ENCODE peak calls at places on chromosomes 6 and 20, in six cellular contexts. U, C, Y, R, S and P are unnamed samples.

GRCh38 chr6:4608361-4609115 is 167.7 kb upstream of the CDYL start:
- DNase-seq in U (no peak), C (no peak), Y (no peak), R (no peak), S (no peak), P (no peak)

GRCh38 chr20:8932192-8933150 is 136.4 kb upstream of the PLCB4 start:
- DNase-seq in U (no peak), C (no peak), Y (peak), R (no peak), S (no peak), P (no peak)

GRCh38 chr6:146741609-146742008 is 142.8 kb downstream of the ADGB start:
- DNase-seq in U (no peak), C (no peak), Y (no peak), R (no peak), S (no peak), P (no peak)

GRCh38 chr20:3334156-3334943 is 73.1 kb downstream of the DNAAF9 start:
- DNase-seq in U (no peak), C (no peak), Y (no peak), R (no peak), S (no peak), P (no peak)

GRCh38 chr20:60749804-60750602 is 502.1 kb upstream of the CDH4 start:
- DNase-seq in U (peak), C (no peak), Y (no peak), R (no peak), S (no peak), P (no peak)

GRCh38 chr6:16472349-16473069 is 234.1 kb downstream of the GMPR start:
- DNase-seq in U (no peak), C (no peak), Y (peak), R (no peak), S (no peak), P (no peak)

GRCh38 chr6:53431704-53432103 is 83.0 kb upstream of the ELOVL5 start:
- DNase-seq in U (no peak), C (no peak), Y (no peak), R (no peak), S (no peak), P (no peak)

GRCh38 chr6:109454483-109455160 is 950 bp downstream of the MICAL1 start:
- DNase-seq in U (no peak), C (peak), Y (peak), R (no peak), S (peak), P (no peak)

GRCh38 chr20:25127761-25128537 is 46.0 kb upstream of the VSX1 start:
- DNase-seq in U (no peak), C (no peak), Y (no peak), R (no peak), S (no peak), P (no peak)

GRCh38 chr6:101000334-101000733 is 119.2 kb upstream of the ASCC3 start:
- DNase-seq in U (no peak), C (no peak), Y (peak), R (no peak), S (no peak), P (no peak)

GRCh38 chr20:16286601-16287000 is 286.6 kb downstream of the KIF16B start:
- DNase-seq in U (no peak), C (no peak), Y (no peak), R (no peak), S (peak), P (no peak)

GRCh38 chr6:18457065-18457817 is 70.1 kb downstream of the RNF144B start:
- DNase-seq in U (no peak), C (no peak), Y (no peak), R (no peak), S (no peak), P (peak)

GRCh38 chr6:17851720-17852161 is 135.7 kb downstream of the KIF13A start:
- DNase-seq in U (no peak), C (no peak), Y (peak), R (no peak), S (no peak), P (no peak)

GRCh38 chr6:163147988-163148387 is 266.5 kb upstream of the QKI start:
- DNase-seq in U (no peak), C (no peak), Y (no peak), R (no peak), S (no peak), P (no peak)

GRCh38 chr6:99151634-99152344 is 197.7 kb downstream of the FAXC start:
- DNase-seq in U (peak), C (peak), Y (peak), R (no peak), S (peak), P (peak)

GRCh38 chr6:87421576-87421975 is 13.8 kb downstream of the CFAP206 start:
- DNase-seq in U (no peak), C (no peak), Y (no peak), R (no peak), S (no peak), P (no peak)

GRCh38 chr6:144582939-144583613 is 297.9 kb downstream of the UTRN start:
- DNase-seq in U (peak), C (peak), Y (peak), R (no peak), S (peak), P (no peak)

GRCh38 chr6:35669441-35669776 is 19.3 kb downstream of the FKBP5 start:
- DNase-seq in U (no peak), C (no peak), Y (peak), R (no peak), S (peak), P (no peak)

GRCh38 chr6:43496370-43497128 is 13.6 kb downstream of the LRRC73 start:
- DNase-seq in U (peak), C (no peak), Y (peak), R (no peak), S (peak), P (peak)

GRCh38 chr6:63690210-63690609 is 54.6 kb downstream of the PHF3 start:
- DNase-seq in U (no peak), C (no peak), Y (no peak), R (no peak), S (no peak), P (no peak)

GRCh38 chr6:114121913-114122662 is 151.1 kb upstream of the HDAC2 start:
- DNase-seq in U (peak), C (no peak), Y (no peak), R (no peak), S (no peak), P (no peak)

GRCh38 chr6:63197741-63198140 is 13.5 kb upstream of the FKBP1C start:
- DNase-seq in U (no peak), C (no peak), Y (no peak), R (no peak), S (no peak), P (no peak)

GRCh38 chr6:137095651-137096238 is 51.0 kb upstream of the IL20RA start:
- DNase-seq in U (no peak), C (no peak), Y (no peak), R (no peak), S (peak), P (no peak)

GRCh38 chr6:10138917-10139316 is 276.0 kb downstream of the TFAP2A start:
- DNase-seq in U (no peak), C (no peak), Y (no peak), R (no peak), S (no peak), P (no peak)

GRCh38 chr6:1834641-1835516 is 225.2 kb downstream of the FOXC1 start:
- DNase-seq in U (no peak), C (no peak), Y (no peak), R (no peak), S (no peak), P (no peak)
- TF ChIP-seq CTCF in U (no peak), C (no peak), Y (no peak), R (no peak), S (no peak), P (no peak)

GRCh38 chr20:51616060-51616459 is 73.5 kb upstream of the NFATC2 start:
- DNase-seq in U (no peak), C (no peak), Y (no peak), R (no peak), S (no peak), P (no peak)
- TF ChIP-seq CTCF in U (peak), C (no peak), Y (no peak), R (no peak), S (no peak), P (peak)

GRCh38 chr20:36593347-36593746 is 12.2 kb upstream of the RAB5IF start:
- DNase-seq in U (no peak), C (no peak), Y (no peak), R (no peak), S (no peak), P (no peak)

GRCh38 chr20:36587388-36588136 is 14.2 kb downstream of the TGIF2 start:
- DNase-seq in U (no peak), C (no peak), Y (no peak), R (peak), S (peak), P (no peak)

GRCh38 chr20:36591281-36591680 is 14.3 kb upstream of the RAB5IF start:
- DNase-seq in U (no peak), C (no peak), Y (no peak), R (no peak), S (no peak), P (no peak)

GRCh38 chr20:36591854-36592641 is 13.5 kb upstream of the RAB5IF start:
- DNase-seq in U (peak), C (no peak), Y (peak), R (no peak), S (no peak), P (peak)
- TF ChIP-seq CTCF in U (peak), C (peak), Y (peak), R (no peak), S (peak), P (peak)

GRCh38 chr20:49985157-49985556 is 2.4 kb downstream of the SNAI1 start:
- DNase-seq in U (no peak), C (no peak), Y (no peak), R (no peak), S (no peak), P (no peak)

GRCh38 chr20:49987015-49987867 is 4.5 kb downstream of the SNAI1 start:
- DNase-seq in U (no peak), C (no peak), Y (peak), R (no peak), S (no peak), P (no peak)

GRCh38 chr20:49986049-49986448 is 3.3 kb downstream of the SNAI1 start:
- DNase-seq in U (no peak), C (no peak), Y (peak), R (no peak), S (no peak), P (no peak)

GRCh38 chr20:49984426-49985153 is 1.8 kb downstream of the SNAI1 start:
- DNase-seq in U (no peak), C (no peak), Y (no peak), R (no peak), S (no peak), P (no peak)

DNA sequence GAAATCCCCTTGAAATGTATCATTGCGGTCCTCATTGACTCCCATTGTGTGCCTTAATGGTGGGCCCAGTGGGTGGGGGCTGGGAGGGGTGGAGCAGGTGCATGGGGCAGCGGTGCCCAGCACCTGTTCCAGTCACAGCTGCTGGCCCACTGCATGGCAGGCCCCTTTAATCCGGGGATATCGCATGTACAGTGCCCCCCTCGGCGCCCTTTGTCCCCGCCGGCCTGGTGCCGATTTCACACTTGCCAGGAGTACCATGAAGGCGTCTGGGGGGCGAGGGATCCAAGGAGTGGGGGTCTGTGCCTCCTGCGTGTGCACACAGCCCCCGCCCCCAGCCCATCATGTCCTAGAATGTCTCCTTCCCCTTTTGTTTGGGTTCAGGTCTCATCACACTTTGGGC is 2.8 kb downstream of the SNAI1 start:
- DNase-seq in U (no peak), C (no peak), Y (no peak), R (no peak), S (no peak), P (no peak)
- TF ChIP-seq CTCF in U (no peak), C (no peak), Y (no peak), R (no peak), S (no peak), P (no peak)

GRCh38 chr6:149185799-149186357 is 131.6 kb upstream of the TAB2 start:
- DNase-seq in U (no peak), C (no peak), Y (no peak), R (no peak), S (no peak), P (no peak)

GRCh38 chr6:149186873-149187272 is 130.6 kb upstream of the TAB2 start:
- DNase-seq in U (no peak), C (no peak), Y (no peak), R (no peak), S (no peak), P (no peak)

GRCh38 chr6:149196091-149196490 is 121.4 kb upstream of the TAB2 start:
- DNase-seq in U (no peak), C (no peak), Y (no peak), R (no peak), S (no peak), P (no peak)

GRCh38 chr6:149194815-149195558 is 122.5 kb upstream of the TAB2 start:
- DNase-seq in U (no peak), C (no peak), Y (no peak), R (no peak), S (no peak), P (no peak)

GRCh38 chr6:149190228-149190831 is 127.2 kb upstream of the TAB2 start:
- DNase-seq in U (peak), C (peak), Y (peak), R (no peak), S (no peak), P (peak)
- TF ChIP-seq CTCF in U (peak), C (no peak), Y (no peak), R (no peak), S (no peak), P (no peak)

GRCh38 chr20:48622421-48622820 is 205.4 kb downstream of the PREX1 start:
- DNase-seq in U (no peak), C (no peak), Y (no peak), R (peak), S (no peak), P (no peak)

GRCh38 chr20:48620112-48620485 is 207.7 kb downstream of the PREX1 start:
- DNase-seq in U (no peak), C (no peak), Y (no peak), R (no peak), S (no peak), P (no peak)

GRCh38 chr20:48620486-48621255 is 207.1 kb downstream of the PREX1 start:
- DNase-seq in U (peak), C (peak), Y (peak), R (peak), S (peak), P (peak)

GRCh38 chr20:48623176-48623905 is 204.5 kb downstream of the PREX1 start:
- DNase-seq in U (no peak), C (no peak), Y (no peak), R (no peak), S (no peak), P (no peak)

GRCh38 chr20:48621256-48622078 is 206.3 kb downstream of the PREX1 start:
- DNase-seq in U (no peak), C (peak), Y (peak), R (peak), S (peak), P (peak)
- TF ChIP-seq CTCF in U (no peak), C (no peak), Y (no peak), R (no peak), S (no peak), P (no peak)

DNA sequence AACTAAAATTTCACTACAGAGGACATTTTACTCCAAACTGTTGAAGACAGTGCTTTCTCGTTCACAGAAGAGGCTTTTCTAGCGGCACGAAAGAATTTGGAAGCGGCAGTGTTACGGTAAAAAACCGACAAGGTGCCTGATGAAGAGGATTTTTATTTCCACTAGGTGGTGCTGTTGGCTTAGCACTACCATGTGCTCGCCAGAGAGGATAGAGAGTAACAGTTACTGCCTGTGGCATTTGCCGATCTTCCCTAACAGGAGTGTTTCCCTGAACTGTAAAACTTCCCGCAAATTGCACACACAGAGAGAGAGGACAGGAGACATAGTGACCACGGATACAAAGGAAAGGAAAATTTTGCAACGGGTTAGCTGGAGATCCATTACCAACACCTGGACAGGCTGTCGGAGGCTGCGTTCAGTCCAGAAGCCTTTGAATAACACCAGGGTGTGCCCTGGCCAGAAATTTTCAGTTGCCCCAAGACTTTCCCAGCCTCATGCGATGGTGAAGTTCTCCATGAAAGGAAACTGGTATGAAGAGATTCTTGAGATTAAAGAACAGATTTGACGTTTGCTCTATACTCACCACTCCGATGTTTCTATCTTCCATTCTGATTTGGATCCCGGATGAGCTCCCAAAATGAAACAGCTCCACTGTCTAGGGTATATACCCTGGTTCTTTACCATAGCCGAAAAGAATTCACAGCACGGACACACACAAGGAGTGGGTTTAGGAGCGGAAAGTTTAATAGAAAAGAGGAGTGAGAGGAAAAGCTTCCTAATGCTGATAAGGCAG is 48.1 kb downstream of the HLA-DPB1 start:
- DNase-seq in U (peak), C (no peak), Y (peak), R (no peak), S (no peak), P (peak)
- TF ChIP-seq CTCF in U (peak), C (no peak), Y (peak), R (no peak), S (peak), P (peak)

DNA sequence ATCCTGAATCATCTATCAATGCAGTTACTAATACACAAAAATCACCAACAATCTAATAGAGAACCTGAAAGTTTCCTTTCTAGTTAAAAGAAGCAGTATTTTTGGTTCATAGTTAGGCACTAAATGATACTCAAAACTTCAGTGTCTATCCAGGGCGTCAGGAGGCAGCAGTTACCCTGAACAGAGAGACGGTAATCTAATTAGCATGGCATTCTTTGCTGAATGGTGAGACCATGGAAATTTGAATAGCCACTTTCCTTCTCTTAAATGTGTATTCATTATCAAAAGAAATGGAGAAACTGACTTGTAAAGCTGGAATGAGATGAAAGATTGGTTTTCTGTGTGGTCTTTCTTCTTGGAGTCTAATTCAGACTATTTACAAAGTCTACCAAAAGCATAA is 146.6 kb upstream of the BMP5 start:
- DNase-seq in U (peak), C (no peak), Y (peak), R (no peak), S (no peak), P (no peak)
- TF ChIP-seq CTCF in U (peak), C (no peak), Y (peak), R (no peak), S (no peak), P (no peak)

DNA sequence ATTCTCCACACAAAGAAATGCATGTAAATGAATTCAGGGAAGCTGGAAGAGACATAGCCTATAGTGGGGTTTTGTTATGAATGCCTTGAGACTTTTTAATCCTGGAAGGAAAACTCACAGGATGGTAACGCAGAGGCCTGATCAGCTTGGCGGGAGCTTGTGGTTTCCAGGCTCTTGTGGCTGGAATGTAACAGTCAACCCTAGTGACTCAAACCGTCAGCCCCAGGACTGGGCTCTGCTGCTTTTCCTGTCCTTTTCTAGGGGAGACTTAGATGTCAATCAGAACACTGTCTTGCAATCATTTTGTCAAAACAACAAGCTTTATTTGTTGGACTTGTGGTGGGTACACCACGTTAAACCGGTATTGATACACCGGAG is 34.9 kb downstream of the KIF25 start:
- DNase-seq in U (no peak), C (peak), Y (peak), R (no peak), S (no peak), P (no peak)
- TF ChIP-seq CTCF in U (peak), C (no peak), Y (peak), R (no peak), S (no peak), P (no peak)